ENCODE peak calls at places on chromosomes 6 and 20, in six cellular contexts. Q is cardiac muscle cell, L is HFF-Myc, F is AG04449, E is GM10248, M is testis. S is an unnamed sample.

GRCh38 chr6:119034827-119035458 is 43.5 kb downstream of the FAM184A start:
- DNase-seq in M (no peak), Q (peak; percentile 26), L (no peak), F (no peak), E (no peak), S (no peak)

GRCh38 chr20:3239867-3240775 is 1.1 kb upstream of the SLC4A11 start:
- DNase-seq in L (no peak), M (no peak), F (no peak), Q (no peak), E (no peak), S (no peak)

GRCh38 chr20:10674684-10675455 is 1.1 kb upstream of the JAG1 start:
- DNase-seq in F (no peak), M (peak; percentile 83), E (peak; percentile 84), L (no peak), Q (peak; percentile 88), S (peak; percentile 42)

GRCh38 chr20:62953839-62954703 is 1.6 kb downstream of the SLC17A9 start:
- DNase-seq in E (peak; percentile 92), Q (peak; percentile 70), F (no peak), L (peak; percentile 19), M (peak; percentile 85), S (peak; percentile 64)

GRCh38 chr6:45415315-45415714 is 37.6 kb upstream of the SUPT3H start:
- DNase-seq in F (no peak), M (no peak), L (no peak), Q (no peak), E (no peak), S (no peak)

GRCh38 chr6:1496836-1497592 is 107.6 kb downstream of the FOXF2 start:
- DNase-seq in M (no peak), Q (no peak), L (no peak), F (no peak), E (no peak), S (no peak)

GRCh38 chr20:3749689-3750639 is 17.5 kb downstream of the HSPA12B start:
- DNase-seq in L (no peak), E (peak; percentile 72), M (peak; percentile 60), F (no peak), Q (peak; percentile 63), S (no peak)

GRCh38 chr6:80482056-80482455 is 375.6 kb downstream of the BCKDHB start:
- DNase-seq in L (no peak), M (no peak), F (no peak), E (no peak), Q (no peak), S (no peak)

GRCh38 chr6:154500769-154501171 is 9.7 kb downstream of the CNKSR3 start:
- DNase-seq in F (no peak), M (no peak), E (no peak), Q (peak; percentile 23), L (no peak), S (no peak)

GRCh38 chr6:118597636-118598035 is 49.5 kb downstream of the PLN start:
- DNase-seq in M (no peak), L (no peak), E (no peak), Q (no peak), F (no peak), S (no peak)

GRCh38 chr6:144158133-144158532 is 7.8 kb downstream of the STX11 start:
- DNase-seq in E (no peak), M (peak; percentile 61), F (peak; percentile 71), L (no peak), Q (peak; percentile 76), S (peak; percentile 84)

GRCh38 chr6:33827546-33828451 is 24.0 kb upstream of the MLN start:
- DNase-seq in M (no peak), Q (no peak), L (no peak), F (no peak), E (no peak), S (no peak)

GRCh38 chr20:6739406-6739805 is 28.1 kb upstream of the BMP2 start:
- DNase-seq in Q (no peak), M (no peak), L (no peak), F (no peak), E (no peak), S (no peak)

GRCh38 chr20:57468523-57469417 is 56.2 kb downstream of the CTCFL start:
- DNase-seq in E (no peak), F (no peak), M (no peak), Q (no peak), L (no peak), S (no peak)

GRCh38 chr6:19204445-19204844 is 632.7 kb upstream of the ID4 start:
- DNase-seq in E (no peak), F (no peak), M (no peak), L (no peak), Q (no peak), S (no peak)

GRCh38 chr6:139784222-139784769 is 409.8 kb upstream of the CITED2 start:
- DNase-seq in Q (no peak), F (no peak), L (no peak), M (no peak), E (no peak), S (no peak)

GRCh38 chr20:18587665-18588553 is at the start of gene DTD1:
- DNase-seq in M (peak; percentile 97), L (peak; percentile 68), F (no peak), E (peak; percentile 95), Q (peak; percentile 92), S (peak; percentile 83)

GRCh38 chr20:57166568-57167291 is 99.7 kb downstream of the BMP7 start:
- DNase-seq in L (no peak), M (no peak), E (no peak), F (no peak), Q (no peak), S (peak; percentile 30)

GRCh38 chr20:10927011-10927583 is 253.3 kb upstream of the JAG1 start:
- DNase-seq in L (no peak), Q (peak; percentile 49), E (no peak), F (no peak), M (no peak), S (no peak)

GRCh38 chr6:11718461-11718860 is 60.1 kb downstream of the ADTRP start:
- DNase-seq in M (no peak), F (no peak), E (no peak), L (no peak), Q (no peak), S (peak; percentile 5)

GRCh38 chr6:11727356-11727755 is 51.2 kb downstream of the ADTRP start:
- DNase-seq in Q (no peak), F (no peak), L (no peak), M (no peak), E (no peak), S (no peak)

GRCh38 chr6:11718031-11718430 is 60.6 kb downstream of the ADTRP start:
- DNase-seq in E (no peak), F (no peak), M (no peak), Q (no peak), L (no peak), S (no peak)

GRCh38 chr6:11722805-11723631 is 55.6 kb downstream of the ADTRP start:
- DNase-seq in M (no peak), F (no peak), E (peak; percentile 38), Q (no peak), L (no peak), S (no peak)

DNA sequence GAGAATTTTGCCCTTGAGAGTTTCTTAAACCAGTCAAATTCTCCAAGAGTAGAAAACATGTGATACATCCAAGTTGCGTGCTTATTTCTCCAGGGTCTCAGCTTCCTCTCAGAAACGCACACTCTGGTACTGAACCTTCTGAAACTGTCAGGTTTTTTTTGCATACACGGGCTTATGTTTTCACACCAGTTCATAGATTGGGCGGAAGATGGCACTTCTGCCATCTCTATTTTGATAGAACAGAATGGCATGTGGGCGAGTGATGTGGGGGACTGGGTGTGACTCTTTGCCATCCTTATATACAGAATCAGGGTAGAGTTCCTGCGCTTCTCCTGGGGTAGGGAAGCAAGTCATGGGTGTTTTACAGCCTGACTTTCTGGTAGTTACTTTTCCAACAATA is 56.4 kb downstream of the ADTRP start:
- DNase-seq in Q (no peak), L (no peak), E (no peak), M (no peak), F (no peak), S (no peak)
- TF ChIP-seq CTCF in Q (no peak), L (no peak), E (no peak), M (no peak), F (no peak), S (no peak)

DNA sequence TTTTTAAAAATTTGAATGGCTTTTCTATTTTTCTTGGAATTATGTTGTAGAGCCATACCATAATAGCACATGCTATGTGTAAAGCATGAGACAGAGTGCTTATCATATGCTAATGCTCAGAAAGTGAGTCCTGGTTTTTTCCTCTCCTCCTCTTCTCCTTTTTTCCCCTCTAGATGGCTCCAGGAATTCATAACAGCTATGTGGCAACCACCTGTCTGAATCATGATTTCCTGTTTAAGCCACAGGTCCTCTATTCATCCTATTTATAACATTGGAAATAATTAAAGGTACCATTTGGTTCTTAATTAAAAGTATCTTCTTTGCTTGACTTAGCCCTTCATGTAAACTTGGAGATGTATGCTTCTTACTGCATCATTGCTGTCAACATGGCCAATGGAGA is 260.0 kb upstream of the MAP3K7 start:
- DNase-seq in M (no peak), Q (no peak), L (no peak), F (no peak), E (no peak), S (no peak)
- TF ChIP-seq CTCF in M (no peak), Q (no peak), L (no peak), F (no peak), E (no peak), S (no peak)

DNA sequence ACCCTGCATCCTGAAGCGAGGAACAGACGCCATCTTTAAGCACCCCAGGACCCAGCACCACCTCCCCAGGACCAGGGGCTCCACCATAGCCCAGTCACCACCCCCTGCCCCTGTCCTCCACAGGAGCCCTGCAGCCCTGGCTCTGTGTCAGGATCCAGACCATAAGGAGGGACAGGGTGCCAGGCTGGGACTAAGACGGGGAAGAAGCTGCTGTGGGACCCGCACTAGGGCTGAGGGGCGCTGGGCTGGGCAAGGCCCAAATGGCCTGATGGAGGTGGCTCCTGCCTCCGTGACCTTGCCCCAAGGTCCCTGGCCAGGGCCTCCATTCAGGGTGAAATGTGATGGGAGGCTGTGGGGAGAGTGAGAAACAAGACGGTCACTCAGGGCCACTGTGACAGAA is 385.6 kb downstream of the TAF4 start:
- DNase-seq in L (no peak), E (no peak), F (no peak), Q (no peak), M (no peak), S (no peak)
- TF ChIP-seq CTCF in L (no peak), E (no peak), F (no peak), Q (no peak), M (no peak), S (no peak)

GRCh38 chr6:17987576-17988421 is at the start of gene KIF13A:
- DNase-seq in L (peak; percentile 52), Q (peak; percentile 73), E (peak; percentile 75), F (no peak), M (peak; percentile 73), S (peak; percentile 46)
- TF ChIP-seq CTCF in L (no peak), Q (no peak), E (peak; percentile 22), F (peak; percentile 44), M (peak; percentile 7), S (peak; percentile 63)

GRCh38 chr6:63275953-63276352 is 43.8 kb downstream of the LGSN start:
- DNase-seq in M (no peak), L (no peak), Q (no peak), E (no peak), F (no peak), S (no peak)

GRCh38 chr6:63267828-63268227 is 52.0 kb downstream of the LGSN start:
- DNase-seq in M (no peak), E (no peak), L (no peak), F (no peak), Q (no peak), S (no peak)

GRCh38 chr6:63269470-63269869 is 50.3 kb downstream of the LGSN start:
- DNase-seq in L (no peak), M (no peak), E (peak; percentile 22), F (no peak), Q (no peak), S (no peak)

GRCh38 chr6:63268574-63268973 is 51.2 kb downstream of the LGSN start:
- DNase-seq in F (no peak), M (no peak), E (no peak), Q (no peak), L (no peak), S (no peak)

GRCh38 chr6:63272397-63272796 is 47.4 kb downstream of the LGSN start:
- DNase-seq in L (no peak), E (peak; percentile 29), M (no peak), Q (peak; percentile 51), F (no peak), S (peak; percentile 19)
- TF ChIP-seq CTCF in L (no peak), E (peak; percentile 24), M (peak; percentile 12), Q (no peak), F (no peak), S (peak; percentile 71)

S was measured in HFFc6.